ENCODE peak calls at places on chromosome 11, in six cellular contexts. G, I, Q, A, X and P are unnamed samples.

GRCh38 chr11:69918231-69918937 is 99.2 kb upstream of the FGF3 start:
- DNase-seq in G (no peak), I (peak; percentile 36), Q (no peak), X (no peak), A (no peak), P (no peak)

GRCh38 chr11:58276151-58276550 is 8.1 kb upstream of the OR10W1 start:
- DNase-seq in G (no peak), I (no peak), Q (no peak), A (no peak), X (no peak), P (no peak)

GRCh38 chr11:122108192-122108799 is 7.7 kb downstream of the BLID start:
- DNase-seq in A (peak; percentile 75), Q (no peak), G (peak; percentile 73), X (no peak), I (no peak), P (peak; percentile 68)

GRCh38 chr11:19243143-19243542 is 2.4 kb upstream of the E2F8 start:
- DNase-seq in G (no peak), X (no peak), Q (no peak), I (no peak), A (no peak), P (no peak)

GRCh38 chr11:101442171-101442570 is 141.6 kb downstream of the TRPC6 start:
- DNase-seq in X (no peak), I (no peak), G (peak; percentile 20), Q (no peak), A (no peak), P (no peak)

GRCh38 chr11:76664578-76665061 is 5.9 kb downstream of the LRRC32 start:
- DNase-seq in G (no peak), I (peak; percentile 70), A (no peak), X (no peak), Q (no peak), P (no peak)

GRCh38 chr11:120775986-120776682 is 247.8 kb upstream of the TBCEL start:
- DNase-seq in I (no peak), G (no peak), X (no peak), A (no peak), Q (no peak), P (no peak)

GRCh38 chr11:6437993-6438392 is 2.8 kb downstream of the HPX start:
- DNase-seq in A (no peak), Q (no peak), I (no peak), X (no peak), G (no peak), P (no peak)

GRCh38 chr11:113289341-113290187 is 24.8 kb upstream of the TTC12 start:
- DNase-seq in I (peak; percentile 87), X (peak; percentile 31), A (peak; percentile 65), Q (peak; percentile 52), G (peak; percentile 54), P (peak; percentile 66)

GRCh38 chr11:66981976-66982578 is 7.0 kb downstream of the C11orf86 start:
- DNase-seq in G (peak; percentile 89), I (no peak), A (peak; percentile 42), Q (no peak), X (no peak), P (peak; percentile 21)

GRCh38 chr11:133136376-133136775 is 395.9 kb downstream of the OPCML start:
- DNase-seq in A (no peak), G (no peak), Q (no peak), I (no peak), X (no peak), P (no peak)

GRCh38 chr11:68682531-68682931 is 1.8 kb upstream of the GAL start:
- DNase-seq in X (no peak), G (no peak), A (no peak), I (peak; percentile 59), Q (no peak), P (no peak)

GRCh38 chr11:93655581-93656255 is 5.8 kb upstream of the CEP295 start:
- DNase-seq in G (no peak), A (no peak), Q (no peak), X (no peak), I (no peak), P (no peak)

GRCh38 chr11:134725939-134726639 is 314.0 kb upstream of the B3GAT1 start:
- DNase-seq in X (no peak), G (no peak), Q (no peak), A (no peak), I (no peak), P (no peak)

GRCh38 chr11:33040127-33040861 is 922 bp downstream of the TCP11L1 start:
- DNase-seq in Q (no peak), G (peak; percentile 40), I (peak; percentile 71), X (no peak), A (no peak), P (no peak)

GRCh38 chr11:131809203-131809948 is 439.0 kb downstream of the NTM start:
- DNase-seq in I (no peak), A (no peak), Q (no peak), G (peak; percentile 32), X (no peak), P (peak; percentile 42)

GRCh38 chr11:133951484-133952198 is 5.1 kb downstream of the IGSF9B start:
- DNase-seq in G (peak; percentile 25), X (no peak), I (no peak), Q (no peak), A (no peak), P (no peak)

GRCh38 chr11:86692317-86692716 is 19.9 kb upstream of the ME3 start:
- DNase-seq in A (no peak), G (peak; percentile 58), I (no peak), X (no peak), Q (no peak), P (no peak)

GRCh38 chr11:10911907-10912306 is 54.1 kb upstream of the ZBED5 start:
- DNase-seq in G (no peak), A (no peak), I (no peak), Q (no peak), X (no peak), P (no peak)

GRCh38 chr11:19793356-19793755 is 80.7 kb downstream of the NAV2 start:
- DNase-seq in I (no peak), Q (no peak), A (no peak), G (no peak), X (no peak), P (no peak)

GRCh38 chr11:14906614-14907392 is 14.8 kb upstream of the CYP2R1 start:
- DNase-seq in Q (no peak), I (peak; percentile 61), G (no peak), X (no peak), A (no peak), P (no peak)

GRCh38 chr11:113647108-113647507 is 59.0 kb downstream of the TMPRSS5 start:
- DNase-seq in A (no peak), I (no peak), Q (no peak), X (no peak), G (no peak), P (no peak)

GRCh38 chr11:76735841-76736240 is 47.3 kb upstream of the TSKU start:
- DNase-seq in G (no peak), I (no peak), X (no peak), Q (no peak), A (no peak), P (no peak)

GRCh38 chr11:57424802-57425564 is 1.9 kb downstream of the SLC43A3 start:
- DNase-seq in A (no peak), G (peak; percentile 89), X (no peak), I (peak; percentile 94), Q (peak; percentile 72), P (peak; percentile 15)

GRCh38 chr11:71281901-71282300 is 29.5 kb upstream of the SHANK2 start:
- DNase-seq in I (peak; percentile 4), A (no peak), X (no peak), G (no peak), Q (no peak), P (no peak)

GRCh38 chr11:107011977-107012376 is 6.3 kb downstream of the GUCY1A2 start:
- DNase-seq in G (no peak), Q (no peak), X (no peak), A (no peak), I (no peak), P (no peak)

GRCh38 chr11:65918211-65919150 is at the start of gene C11orf68:
- DNase-seq in A (no peak), X (no peak), I (no peak), Q (no peak), G (no peak), P (no peak)

GRCh38 chr11:104361975-104362374 is 198.0 kb upstream of the PDGFD start:
- DNase-seq in Q (no peak), G (no peak), I (no peak), A (no peak), X (no peak), P (no peak)

GRCh38 chr11:64853709-64854108 is 9.3 kb upstream of the CDC42BPG start:
- DNase-seq in I (peak; percentile 75), Q (no peak), G (no peak), A (no peak), X (no peak), P (no peak)

GRCh38 chr11:115473167-115473566 is 31.0 kb downstream of the CADM1 start:
- DNase-seq in I (no peak), A (no peak), G (no peak), Q (no peak), X (no peak), P (no peak)

GRCh38 chr11:116935514-116935913 is 98.1 kb upstream of the APOA1 start:
- DNase-seq in A (no peak), G (no peak), Q (no peak), I (no peak), X (no peak), P (no peak)

GRCh38 chr11:15841898-15842297 is 514.4 kb downstream of the SOX6 start:
- DNase-seq in X (no peak), I (no peak), G (no peak), Q (no peak), A (no peak), P (no peak)

GRCh38 chr11:104946907-104947306 is 21.5 kb downstream of the CASP4 start:
- DNase-seq in G (peak; percentile 61), A (no peak), X (no peak), I (no peak), Q (no peak), P (peak; percentile 11)

GRCh38 chr11:12222099-12222751 is 111.8 kb downstream of the MICAL2 start:
- DNase-seq in I (peak; percentile 60), A (peak; percentile 41), X (no peak), Q (no peak), G (no peak), P (no peak)

GRCh38 chr11:70490723-70491558 is 92.6 kb downstream of the CTTN start:
- DNase-seq in A (no peak), G (no peak), Q (no peak), X (no peak), I (no peak), P (no peak)

GRCh38 chr11:88152381-88152780 is 22.9 kb downstream of the RAB38 start:
- DNase-seq in I (no peak), A (no peak), X (no peak), G (no peak), Q (no peak), P (no peak)